ENCODE peak calls at places on chromosomes 7 and 10, in five cellular contexts. S is astrocyte, V is GM23248, A is HepG2, B is neural progenitor cell. G is an unnamed sample. For H4K20me1, the result is how much of the 10 kb centered on the place peaks cover.

GRCh38 chr10:11720260-11720741 is 21.9 kb upstream of the ECHDC3 start:
- DNase-seq in S (no peak), V (no peak), A (no peak), B (no peak), G (no peak)

GRCh38 chr7:47153076-47153475 is 428.8 kb downstream of the TNS3 start:
- DNase-seq in S (peak), V (peak), A (peak), B (no peak), G (peak)

GRCh38 chr7:116802144-116802747 is 60.1 kb upstream of the CAPZA2 start:
- DNase-seq in S (peak), V (peak), A (no peak), B (peak), G (no peak)

GRCh38 chr7:51139796-51140195 is 176.8 kb downstream of the COBL start:
- DNase-seq in S (no peak), V (no peak), A (no peak), B (no peak), G (peak)

GRCh38 chr10:43943119-43943824 is 294.6 kb upstream of the ZNF32 start:
- DNase-seq in S (no peak), V (no peak), A (no peak), B (no peak), G (no peak)

GRCh38 chr7:50321678-50322077 is 17.2 kb downstream of the IKZF1 start:
- DNase-seq in S (no peak), V (no peak), A (no peak), B (no peak), G (no peak)

GRCh38 chr7:44375926-44376342 is 50.5 kb upstream of the CAMK2B start:
- DNase-seq in S (no peak), V (no peak), A (no peak), B (no peak), G (no peak)

GRCh38 chr7:98051118-98051744 is 55.4 kb upstream of the LMTK2 start:
- DNase-seq in S (no peak), V (no peak), A (peak), B (peak), G (no peak)

GRCh38 chr7:150668472-150668911 is 17.0 kb upstream of the GIMAP2 start:
- DNase-seq in S (no peak), V (no peak), A (no peak), B (no peak), G (no peak)

GRCh38 chr10:59971915-59972314 is 65.6 kb upstream of the CCDC6 start:
- DNase-seq in S (peak), V (no peak), A (peak), B (peak), G (peak)

GRCh38 chr10:42630537-42631134 is 7.7 kb downstream of the ZNF33B start:
- DNase-seq in S (no peak), V (no peak), A (peak), B (no peak), G (no peak)

GRCh38 chr7:140176271-140176701 is 497 bp downstream of the KDM7A start:
- DNase-seq in S (no peak), V (peak), A (no peak), B (peak), G (no peak)

GRCh38 chr7:21355406-21355874 is 72.4 kb upstream of the SP4 start:
- DNase-seq in S (no peak), V (no peak), A (no peak), B (no peak), G (no peak)

GRCh38 chr7:70634610-70635068 is 497.3 kb upstream of the GALNT17 start:
- DNase-seq in S (peak), V (peak), A (no peak), B (no peak), G (no peak)

GRCh38 chr10:62031522-62031921 is 130.0 kb downstream of the ARID5B start:
- DNase-seq in S (no peak), V (no peak), A (no peak), B (no peak), G (no peak)

GRCh38 chr7:156611393-156612010 is 29.1 kb upstream of the RNF32 start:
- DNase-seq in S (no peak), V (no peak), A (no peak), B (no peak), G (no peak)

GRCh38 chr10:47175181-47176080 is 124.6 kb upstream of the GDF10 start:
- DNase-seq in S (no peak), V (no peak), A (no peak), B (peak), G (no peak)

GRCh38 chr7:20172736-20173334 is 44.3 kb downstream of the MACC1 start:
- DNase-seq in S (peak), V (peak), A (peak), B (peak), G (peak)

GRCh38 chr10:7470371-7470770 is 59.5 kb upstream of the SFMBT2 start:
- DNase-seq in S (no peak), V (no peak), A (no peak), B (no peak), G (no peak)

GRCh38 chr7:70669859-70670258 is 462.1 kb upstream of the GALNT17 start:
- DNase-seq in S (no peak), V (no peak), A (no peak), B (no peak), G (no peak)

GRCh38 chr10:106555599-106555998 is 608.9 kb downstream of the SORCS1 start:
- DNase-seq in S (no peak), V (no peak), A (no peak), B (peak), G (no peak)

GRCh38 chr10:125122566-125122965 is 37.8 kb downstream of the CTBP2 start:
- DNase-seq in S (no peak), V (no peak), A (no peak), B (no peak), G (no peak)

GRCh38 chr10:3651969-3652653 is 132.9 kb downstream of the KLF6 start:
- DNase-seq in S (no peak), V (no peak), A (no peak), B (no peak), G (no peak)

GRCh38 chr7:127251048-127251451 is 1.7 kb downstream of the GRM8 start:
- DNase-seq in S (no peak), V (peak), A (no peak), B (peak), G (no peak)

GRCh38 chr10:47081264-47081663 is 170.0 kb downstream of the PTPN20 start:
- DNase-seq in S (no peak), V (no peak), A (no peak), B (no peak), G (no peak)

GRCh38 chr10:30373596-30374327 is 24.7 kb upstream of the MTPAP start:
- DNase-seq in S (no peak), V (no peak), A (no peak), B (no peak), G (no peak)

GRCh38 chr7:16762177-16762576 is 8.6 kb downstream of the TSPAN13 start:
- DNase-seq in S (no peak), V (no peak), A (no peak), B (no peak), G (no peak)

GRCh38 chr10:1061930-1062769 is 6.0 kb downstream of the WDR37 start:
- DNase-seq in S (peak), V (peak), A (no peak), B (no peak), G (no peak)

GRCh38 chr10:100209303-100209702 is 20.1 kb downstream of the CHUK start:
- DNase-seq in S (peak), V (peak), A (no peak), B (no peak), G (no peak)

GRCh38 chr7:102425639-102426267 is 7.6 kb upstream of the ORAI2 start:
- DNase-seq in S (no peak), V (no peak), A (no peak), B (no peak), G (no peak)

GRCh38 chr10:66836057-66836456 is 89.8 kb upstream of the LRRTM3 start:
- DNase-seq in S (peak), V (peak), A (no peak), B (no peak), G (peak)

GRCh38 chr10:125521721-125522680 is 161.0 kb downstream of the TEX36 start:
- DNase-seq in S (no peak), V (peak), A (peak), B (peak), G (no peak)

GRCh38 chr10:28202941-28203352 is 99.9 kb downstream of the MPP7 start:
- DNase-seq in S (peak), V (no peak), A (no peak), B (no peak), G (no peak)

DNA sequence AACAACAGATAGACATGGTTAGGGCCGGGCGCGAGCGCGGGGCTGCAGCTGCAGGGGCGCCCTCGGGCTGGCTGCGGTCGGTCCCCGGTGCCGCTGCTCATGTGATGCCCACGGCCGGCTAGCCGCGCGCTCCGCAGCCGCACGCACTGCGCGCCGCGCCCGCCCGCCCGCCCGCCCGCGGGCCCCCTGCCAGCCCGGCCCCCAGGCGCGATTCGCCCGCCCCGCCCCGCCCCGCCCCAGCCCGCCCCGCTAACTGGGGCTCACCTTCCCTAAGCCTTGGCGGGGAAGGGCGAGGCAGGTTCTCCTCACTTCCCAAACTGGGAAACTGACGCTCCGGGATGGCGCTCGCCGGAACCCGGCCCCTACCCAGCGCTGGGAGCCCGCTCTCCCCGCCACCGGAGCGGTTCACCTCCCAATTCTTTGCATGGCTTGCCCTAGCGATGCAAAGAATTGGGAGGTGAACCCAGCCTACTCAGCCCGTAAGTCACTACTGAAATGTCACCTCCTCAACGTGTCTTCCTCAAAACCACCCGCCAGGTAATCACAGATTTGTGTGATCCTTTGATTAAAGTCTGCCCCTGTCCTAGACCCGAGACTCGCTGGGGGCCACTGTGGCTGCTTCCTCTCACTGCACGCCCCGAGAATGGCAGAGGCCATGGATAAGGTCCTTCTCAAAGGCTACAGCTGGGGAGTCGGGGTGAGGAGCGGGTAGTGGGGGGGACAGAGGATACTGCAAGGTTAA is 162.1 kb downstream of the SH3PXD2A start:
- DNase-seq in S (no peak), V (peak), A (no peak), B (peak), G (no peak)
- H3K4me3 ChIP-seq in S (peak), V (peak), A (no peak), B (peak), G (no peak)

GRCh38 chr7:65975814-65976445 is 6.1 kb downstream of the GUSB start:
- DNase-seq in S (no peak), V (no peak), A (no peak), B (no peak), G (no peak)

GRCh38 chr7:65972976-65973375 is 9.0 kb downstream of the GUSB start:
- DNase-seq in S (no peak), V (no peak), A (no peak), B (no peak), G (no peak)

GRCh38 chr7:65976659-65977196 is 5.3 kb downstream of the GUSB start:
- DNase-seq in S (no peak), V (no peak), A (no peak), B (no peak), G (no peak)

GRCh38 chr7:65974191-65974801 is 7.7 kb downstream of the GUSB start:
- DNase-seq in S (no peak), V (no peak), A (no peak), B (no peak), G (no peak)

GRCh38 chr7:65974876-65975275 is 7.1 kb downstream of the GUSB start:
- DNase-seq in S (no peak), V (no peak), A (no peak), B (no peak), G (no peak)
- H4K20me1 ChIP-seq in S (under half), V (under half), A (under half), B (under half), G (under half)

DNA sequence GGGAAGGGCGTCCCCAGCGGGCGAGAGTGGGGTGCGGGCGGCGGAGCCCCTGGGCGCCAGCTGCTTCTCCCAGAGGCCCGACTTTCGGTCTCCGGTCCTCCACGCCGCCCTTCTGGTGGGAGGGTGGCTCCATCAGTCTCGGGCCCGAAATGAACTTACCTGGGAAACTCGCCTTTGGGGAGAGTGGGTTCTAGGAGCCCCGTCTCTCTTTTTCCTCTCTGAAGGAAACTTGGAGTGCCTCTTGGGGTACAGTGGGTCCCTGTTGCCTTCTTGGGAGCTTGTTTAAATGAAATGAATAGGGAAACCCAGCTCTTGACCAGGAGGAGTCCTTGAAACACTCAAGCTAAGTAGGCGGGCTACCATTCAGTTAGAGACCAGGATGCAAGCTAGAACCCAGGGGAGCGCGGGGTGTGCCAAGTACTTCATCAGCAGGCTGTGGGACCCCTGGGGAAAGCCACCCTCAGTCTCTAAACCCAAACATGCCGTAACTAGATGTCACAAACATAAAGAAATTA is 1.3 kb downstream of the SLC26A4 start:
- DNase-seq in S (no peak), V (no peak), A (no peak), B (peak), G (no peak)
- TF ChIP-seq EZH2 in S (peak), V (no peak), A (no peak), B (peak), G (no peak)

GRCh38 chr10:63260860-63261251 is 127.7 kb downstream of the NRBF2 start:
- DNase-seq in S (no peak), V (no peak), A (no peak), B (no peak), G (no peak)

GRCh38 chr10:63261496-63261895 is 128.4 kb downstream of the NRBF2 start:
- DNase-seq in S (no peak), V (peak), A (no peak), B (no peak), G (no peak)

GRCh38 chr10:63262674-63263073 is 129.5 kb downstream of the NRBF2 start:
- DNase-seq in S (no peak), V (no peak), A (no peak), B (no peak), G (no peak)

GRCh38 chr10:63258920-63259678 is 126.0 kb downstream of the NRBF2 start:
- DNase-seq in S (no peak), V (no peak), A (no peak), B (no peak), G (no peak)

GRCh38 chr10:63260103-63260859 is 127.2 kb downstream of the NRBF2 start:
- DNase-seq in S (no peak), V (no peak), A (no peak), B (no peak), G (no peak)
- H3K4me3 ChIP-seq in S (no peak), V (no peak), A (no peak), B (no peak), G (no peak)

DNA sequence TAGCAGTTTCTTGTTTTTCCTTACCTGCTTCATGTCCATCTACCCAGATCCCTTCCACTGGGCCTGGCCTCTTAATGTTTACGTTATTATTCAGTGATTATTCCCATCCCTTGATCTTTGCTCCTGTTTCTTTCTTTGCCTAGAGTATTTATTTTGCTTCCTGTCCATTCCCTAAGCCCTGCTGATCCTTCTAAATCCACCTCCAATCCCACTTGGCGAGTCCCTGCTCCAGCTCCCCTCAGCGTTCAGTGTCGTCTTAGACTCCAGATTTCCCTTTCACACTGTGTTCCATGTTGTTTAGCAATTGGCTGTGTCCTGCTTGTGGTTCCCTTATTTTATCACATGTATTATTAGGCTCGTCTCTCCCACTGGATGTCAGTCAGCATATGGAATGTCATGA is 7.3 kb downstream of the PPP2R2D start:
- DNase-seq in S (no peak), V (no peak), A (peak), B (no peak), G (no peak)
- H4K20me1 ChIP-seq in S (half or more), V (under half), A (half or more), B (half or more), G (under half)

GRCh38 chr10:87657370-87657769 is 2.3 kb upstream of the PAPSS2 start:
- DNase-seq in S (peak), V (peak), A (no peak), B (no peak), G (no peak)

GRCh38 chr10:87651801-87652200 is 7.9 kb upstream of the PAPSS2 start:
- DNase-seq in S (no peak), V (no peak), A (no peak), B (peak), G (no peak)

GRCh38 chr10:87652261-87652660 is 7.4 kb upstream of the PAPSS2 start:
- DNase-seq in S (no peak), V (no peak), A (no peak), B (no peak), G (no peak)

GRCh38 chr10:87656431-87657072 is 3.1 kb upstream of the PAPSS2 start:
- DNase-seq in S (no peak), V (peak), A (peak), B (peak), G (no peak)

DNA sequence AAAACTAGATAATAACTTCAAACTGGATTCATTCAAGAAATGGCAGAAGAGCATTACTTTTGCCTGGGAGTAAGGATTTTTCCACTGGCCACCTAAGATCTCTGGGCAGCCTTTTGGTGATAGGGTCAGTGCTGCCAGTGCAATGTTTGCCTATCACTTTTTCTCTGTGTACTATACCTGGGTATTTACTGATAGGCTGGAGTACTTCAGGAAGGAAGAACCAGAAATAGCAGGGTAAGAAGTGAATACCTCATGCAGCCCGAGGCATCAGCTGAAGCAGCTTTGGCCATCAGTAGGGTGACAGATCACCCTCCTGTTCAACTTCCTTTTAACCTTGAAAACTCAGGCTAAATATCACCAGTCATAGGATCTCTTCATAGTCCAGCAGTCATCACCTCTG is 5.5 kb upstream of the PAPSS2 start:
- DNase-seq in S (no peak), V (no peak), A (no peak), B (no peak), G (no peak)
- TF ChIP-seq EZH2 in S (no peak), V (no peak), A (no peak), B (no peak), G (no peak)

GRCh38 chr7:133693281-133693680 is 433.9 kb upstream of the LRGUK start:
- DNase-seq in S (no peak), V (no peak), A (no peak), B (no peak), G (no peak)

GRCh38 chr7:133688483-133689239 is 435.8 kb downstream of the EXOC4 start:
- DNase-seq in S (peak), V (peak), A (no peak), B (no peak), G (peak)

GRCh38 chr7:133690740-133691139 is 436.4 kb upstream of the LRGUK start:
- DNase-seq in S (no peak), V (no peak), A (no peak), B (no peak), G (no peak)

GRCh38 chr7:133695976-133696531 is 431.1 kb upstream of the LRGUK start:
- DNase-seq in S (no peak), V (no peak), A (no peak), B (peak), G (no peak)

DNA sequence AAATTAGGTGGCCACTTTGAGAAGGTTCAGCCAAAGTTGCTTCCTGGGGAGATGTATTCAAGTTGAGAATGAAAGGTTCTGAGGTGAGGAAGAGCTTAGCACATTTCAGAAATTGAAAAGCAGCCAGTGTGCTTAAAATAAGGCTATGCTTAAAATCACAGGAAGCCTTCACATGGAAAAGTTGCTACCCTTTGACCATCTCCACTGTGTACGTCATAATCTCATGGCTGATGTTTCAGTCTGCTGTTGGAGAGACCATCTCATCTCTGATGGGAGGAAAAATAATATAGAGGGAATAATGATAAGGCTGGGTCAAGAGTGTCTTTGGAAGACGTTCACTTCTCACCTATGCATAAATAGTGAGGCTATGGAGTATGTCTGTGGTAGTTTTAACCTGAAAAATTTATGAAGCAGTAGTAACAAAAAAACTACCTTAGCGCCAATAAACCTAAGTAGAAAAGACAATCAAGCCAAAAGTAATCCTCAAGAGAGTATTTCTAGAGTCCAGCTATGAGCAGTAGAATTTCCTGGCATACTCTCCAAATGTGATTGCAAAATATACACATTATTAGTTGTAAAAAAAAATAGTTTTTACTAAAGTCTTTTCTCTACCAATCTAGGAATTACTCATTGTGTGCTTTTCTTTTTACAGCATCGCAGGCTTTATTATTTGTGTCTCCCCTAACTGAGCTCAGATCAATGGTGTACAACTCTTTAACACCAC is 435.3 kb upstream of the LRGUK start:
- DNase-seq in S (no peak), V (peak), A (no peak), B (no peak), G (no peak)
- H3K4me3 ChIP-seq in S (no peak), V (no peak), A (no peak), B (no peak), G (no peak)

GRCh38 chr7:107606303-107606702 is 26.3 kb downstream of the BCAP29 start:
- DNase-seq in S (no peak), V (no peak), A (no peak), B (no peak), G (peak)
- H4K20me1 ChIP-seq in S (under half), V (under half), A (under half), B (under half), G (under half)